ENCODE peak calls at places on chromosome 12, in seven cellular contexts. M, Q, I, N, Y, O and G are unnamed samples.

GRCh38 chr12:66653801-66654200 is 25.1 kb downstream of the GRIP1 start:
- DNase-seq in Y (no peak), O (no peak), M (no peak), N (no peak), I (no peak), Q (peak; percentile 11), G (no peak)

GRCh38 chr12:17020765-17021164 is 414.8 kb upstream of the LMO3 start:
- DNase-seq in O (no peak), Y (no peak), Q (peak; percentile 31), I (no peak), M (no peak), N (no peak), G (no peak)

GRCh38 chr12:88188180-88188579 is 46.1 kb downstream of the TMTC3 start:
- DNase-seq in I (no peak), Y (no peak), M (no peak), Q (no peak), O (no peak), N (no peak), G (no peak)

GRCh38 chr12:100988278-100988625 is 193.7 kb downstream of the ANO4 start:
- DNase-seq in O (no peak), Y (no peak), Q (no peak), N (no peak), I (no peak), M (no peak), G (no peak)

GRCh38 chr12:27785882-27786570 is 6.0 kb upstream of the MANSC4 start:
- DNase-seq in I (no peak), Y (no peak), M (no peak), N (no peak), Q (no peak), O (no peak), G (no peak)

GRCh38 chr12:2804390-2805145 is 7.9 kb upstream of the ITFG2 start:
- DNase-seq in N (no peak), M (no peak), Q (no peak), O (peak; percentile 24), Y (no peak), I (no peak), G (no peak)

GRCh38 chr12:100138048-100138907 is 4.4 kb downstream of the BLTP3B start:
- DNase-seq in Y (peak; percentile 57), Q (no peak), N (no peak), M (no peak), O (no peak), I (no peak), G (no peak)

GRCh38 chr12:121001841-121002483 is 14.3 kb downstream of the C12orf43 start:
- DNase-seq in O (no peak), Y (no peak), N (no peak), I (no peak), Q (no peak), M (no peak), G (no peak)

GRCh38 chr12:52182456-52182855 is 9.4 kb downstream of the KRT80 start:
- DNase-seq in O (no peak), Y (no peak), Q (no peak), N (no peak), M (no peak), I (no peak), G (no peak)